ENCODE peak calls at places on chromosomes 3 and 15, in ten cellular contexts. H is cerebellum, Z is tibial artery, L is NCI-H345, K is ovary, A is left colon, Y is left ventricle myocardium inferior, O is AG09319, N is adrenal gland, I is midbrain. X is an unnamed sample.
A peak's percentile ranks its signal among the peaks of the same experiment; 100 is the strongest.

GRCh38 chr3:72888546-72889309 is 882 bp downstream of the GXYLT2 start:
- DNase-seq in H (no peak), A (no peak), N (no peak), I (peak; percentile 63), Z (no peak), O (no peak), K (peak; percentile 58), Y (no peak), L (peak; percentile 26), X (peak; percentile 32)

GRCh38 chr15:82851331-82851850 is 42.0 kb downstream of the WHAMM start:
- DNase-seq in A (no peak), I (no peak), L (no peak), O (no peak), N (no peak), Z (no peak), K (no peak), H (no peak), Y (no peak), X (no peak)

GRCh38 chr3:158749526-158749925 is 17.3 kb upstream of the RARRES1 start:
- DNase-seq in L (no peak), N (no peak), K (no peak), H (no peak), O (no peak), Y (no peak), I (no peak), Z (no peak), A (no peak), X (no peak)

GRCh38 chr15:39462691-39463090 is 118.2 kb upstream of the THBS1 start:
- DNase-seq in I (no peak), Y (no peak), H (no peak), K (no peak), Z (no peak), N (no peak), A (no peak), O (no peak), L (no peak), X (no peak)

GRCh38 chr15:59298255-59298856 is 74.3 kb downstream of the MYO1E start:
- DNase-seq in A (no peak), Y (no peak), Z (no peak), I (no peak), K (no peak), N (no peak), L (no peak), H (no peak), O (no peak), X (no peak)

GRCh38 chr15:80419546-80419945 is 15.4 kb downstream of the ARNT2 start:
- DNase-seq in H (no peak), K (no peak), Z (no peak), Y (no peak), L (no peak), O (no peak), A (no peak), I (no peak), N (no peak), X (no peak)

GRCh38 chr3:138817685-138818084 is 17.0 kb downstream of the PIK3CB start:
- DNase-seq in Y (no peak), O (no peak), K (no peak), L (no peak), H (no peak), N (no peak), A (no peak), I (no peak), Z (no peak), X (no peak)

GRCh38 chr3:170440346-170440745 is 21.7 kb downstream of the CLDN11 start:
- DNase-seq in H (no peak), L (no peak), Z (no peak), O (no peak), N (no peak), Y (no peak), A (no peak), I (no peak), K (no peak), X (no peak)

GRCh38 chr15:80228959-80229610 is 22.9 kb downstream of the CTXND1 start:
- DNase-seq in A (no peak), H (no peak), Z (no peak), N (no peak), O (no peak), Y (no peak), K (no peak), L (no peak), I (no peak), X (no peak)

GRCh38 chr15:32104061-32104980 is 74.0 kb downstream of the CHRNA7 start:
- DNase-seq in N (no peak), Z (no peak), K (no peak), L (no peak), H (no peak), A (no peak), Y (no peak), O (no peak), I (no peak), X (no peak)

GRCh38 chr3:9396301-9396631 is 1.1 kb upstream of the SETD5 start:
- DNase-seq in L (peak; percentile 91), O (peak; percentile 91), A (peak; percentile 91), I (no peak), Y (no peak), H (no peak), Z (peak; percentile 95), K (no peak), N (no peak), X (peak; percentile 95)

GRCh38 chr3:13106308-13106970 is 33.2 kb upstream of the IQSEC1 start:
- DNase-seq in I (no peak), L (no peak), O (no peak), A (no peak), H (no peak), Y (no peak), Z (peak; percentile 28), K (no peak), N (no peak), X (no peak)

GRCh38 chr3:122265937-122266336 is 59.1 kb upstream of the CSTA start:
- DNase-seq in O (no peak), Y (no peak), A (no peak), I (no peak), N (no peak), K (no peak), L (no peak), Z (no peak), H (no peak), X (no peak)

GRCh38 chr15:69557340-69558137 is 104.9 kb downstream of the RPLP1 start:
- DNase-seq in K (no peak), Z (no peak), I (no peak), Y (no peak), O (peak; percentile 90), H (no peak), N (no peak), L (peak; percentile 29), A (no peak), X (no peak)

GRCh38 chr3:128449111-128449638 is 17.5 kb downstream of the DNAJB8 start:
- DNase-seq in A (no peak), K (no peak), Z (no peak), I (no peak), Y (no peak), L (no peak), N (no peak), H (no peak), O (no peak), X (no peak)

GRCh38 chr15:59531066-59531465 is 80.5 kb upstream of the GCNT3 start:
- DNase-seq in I (no peak), Z (no peak), Y (no peak), L (no peak), A (peak; percentile 59), O (no peak), K (no peak), N (no peak), H (no peak), X (no peak)

GRCh38 chr3:105173972-105174371 is 192.7 kb upstream of the ALCAM start:
- DNase-seq in A (no peak), K (no peak), I (peak; percentile 33), O (no peak), N (no peak), L (peak; percentile 83), Z (no peak), H (no peak), Y (no peak), X (no peak)

GRCh38 chr15:65037279-65037678 is 7.8 kb upstream of the MTFMT start:
- DNase-seq in I (no peak), A (no peak), K (no peak), L (no peak), Z (no peak), H (no peak), N (no peak), Y (no peak), O (no peak), X (no peak)

GRCh38 chr3:186511245-186511644 is 32.9 kb downstream of the CRYGS start:
- DNase-seq in I (no peak), L (no peak), Z (no peak), Y (no peak), O (no peak), K (no peak), H (no peak), N (no peak), A (no peak), X (no peak)

X was measured in H9.